ENCODE peak calls at places on chromosomes 1 and 21, in eight cellular contexts. Z is uterus, R is left lung, K is lung, J is kidney, Q is HCT116, M is AG04450, O is transverse colon. G is an unnamed sample.

GRCh38 chr1:232211149-232211548 is 418.8 kb downstream of the SIPA1L2 start:
- DNase-seq in O (no peak), Q (peak), K (no peak), R (no peak), M (no peak), Z (no peak), J (no peak), G (no peak)

GRCh38 chr1:51506537-51506936 is 12.5 kb downstream of the EPS15 start:
- DNase-seq in J (no peak), Q (no peak), O (no peak), K (no peak), Z (peak), R (no peak), M (peak), G (no peak)

GRCh38 chr1:2533356-2533755 is 3.3 kb upstream of the HES5 start:
- DNase-seq in O (no peak), Z (no peak), K (no peak), M (no peak), Q (no peak), J (no peak), R (no peak), G (no peak)

GRCh38 chr1:230210326-230210978 is 143.4 kb downstream of the GALNT2 start:
- DNase-seq in Q (no peak), K (no peak), Z (no peak), M (no peak), J (no peak), O (no peak), R (no peak), G (no peak)

GRCh38 chr1:167824163-167824794 is 89.7 kb downstream of the ADCY10 start:
- DNase-seq in R (no peak), K (no peak), J (no peak), M (no peak), O (no peak), Z (no peak), Q (no peak), G (no peak)

GRCh38 chr1:224697888-224698450 is 81.9 kb downstream of the CNIH3 start:
- DNase-seq in M (no peak), R (no peak), Q (no peak), O (no peak), K (no peak), Z (no peak), J (no peak), G (no peak)

GRCh38 chr21:41163086-41163485 is 4.9 kb upstream of the BACE2 start:
- DNase-seq in Z (no peak), R (no peak), K (no peak), M (no peak), Q (no peak), O (no peak), J (no peak), G (no peak)

GRCh38 chr1:3432306-3432705 is 22.2 kb upstream of the ARHGEF16 start:
- DNase-seq in Z (no peak), O (no peak), M (no peak), Q (no peak), R (no peak), J (peak), K (no peak), G (no peak)

GRCh38 chr1:59083946-59084865 is 212.7 kb upstream of the FGGY start:
- DNase-seq in R (no peak), J (peak), Z (no peak), Q (no peak), O (no peak), M (no peak), K (no peak), G (no peak)

GRCh38 chr1:220511183-220511582 is 16.8 kb upstream of the MARK1 start:
- DNase-seq in K (no peak), J (no peak), R (no peak), Z (no peak), M (no peak), O (no peak), Q (no peak), G (no peak)

GRCh38 chr1:177440821-177441220 is 270.1 kb downstream of the BRINP2 start:
- DNase-seq in K (no peak), O (no peak), M (no peak), Z (no peak), Q (no peak), J (no peak), R (no peak), G (no peak)

GRCh38 chr1:1318131-1318652 is 6.3 kb downstream of the INTS11 start:
- DNase-seq in O (peak), M (peak), K (peak), Q (peak), Z (peak), R (peak), J (no peak), G (no peak)

GRCh38 chr1:113941245-113941559 is 12.1 kb downstream of the HIPK1 start:
- DNase-seq in K (no peak), R (no peak), Z (no peak), O (no peak), Q (no peak), J (no peak), M (no peak), G (no peak)
- H3K4me3 ChIP-seq in K (no peak), R (no peak), Z (no peak), O (no peak), Q (no peak), J (no peak), M (no peak), G (peak)

GRCh38 chr1:19272064-19272463 is 16.5 kb downstream of the AKR7A3 start:
- DNase-seq in Z (no peak), M (no peak), J (no peak), K (no peak), R (no peak), Q (no peak), O (no peak), G (no peak)

GRCh38 chr1:19268445-19268844 is 16.8 kb downstream of the MRTO4 start:
- DNase-seq in R (no peak), J (no peak), K (no peak), Q (no peak), O (no peak), M (no peak), Z (no peak), G (no peak)

GRCh38 chr1:19274636-19275035 is 13.9 kb downstream of the AKR7A3 start:
- DNase-seq in M (no peak), Z (no peak), J (no peak), Q (no peak), R (no peak), K (no peak), O (no peak), G (no peak)

GRCh38 chr1:19273106-19273843 is 15.3 kb downstream of the AKR7A3 start:
- DNase-seq in M (no peak), J (peak), Z (no peak), O (peak), R (no peak), K (no peak), Q (no peak), G (no peak)
- H3K27ac ChIP-seq in M (no peak), J (peak), Z (no peak), O (peak), R (no peak), K (no peak), Q (no peak), G (no peak)

GRCh38 chr1:207453710-207454045 is 450 bp upstream of the CR2 start:
- DNase-seq in Q (no peak), J (no peak), Z (no peak), K (no peak), M (no peak), R (no peak), O (no peak), G (no peak)
- H3K4me3 ChIP-seq in Q (peak), J (no peak), Z (no peak), K (no peak), M (no peak), R (no peak), O (peak), G (no peak)

GRCh38 chr1:66396212-66396890 is 137.6 kb upstream of the SGIP1 start:
- DNase-seq in O (no peak), R (no peak), M (no peak), Z (no peak), K (no peak), J (no peak), Q (no peak), G (no peak)
- H3K27ac ChIP-seq in O (peak), R (peak), M (no peak), Z (no peak), K (no peak), J (no peak), Q (no peak), G (no peak)

GRCh38 chr1:115088115-115088794 is 1.0 kb downstream of the TSPAN2 start:
- DNase-seq in O (no peak), R (no peak), K (no peak), Z (no peak), Q (no peak), M (no peak), J (no peak), G (no peak)
- H3K4me3 ChIP-seq in O (peak), R (no peak), K (no peak), Z (peak), Q (no peak), M (no peak), J (no peak), G (no peak)

GRCh38 chr1:47438321-47439150 is 692 bp downstream of the FOXD2 start:
- DNase-seq in K (no peak), J (no peak), R (no peak), O (peak), M (no peak), Q (no peak), Z (no peak), G (peak)
- H3K27ac ChIP-seq in K (no peak), J (peak), R (no peak), O (peak), M (no peak), Q (peak), Z (no peak), G (no peak)

GRCh38 chr1:156420209-156421061 is 51.4 kb downstream of the RHBG start:
- DNase-seq in K (no peak), Q (no peak), O (no peak), J (no peak), Z (no peak), R (no peak), M (no peak), G (peak)
- H3K4me3 ChIP-seq in K (no peak), Q (peak), O (peak), J (no peak), Z (no peak), R (no peak), M (no peak), G (peak)